ENCODE peak calls at places on chromosomes 11 and 22, in five cellular contexts. One of them, this sample, is unnamed.

GRCh38 chr11:69541501-69542313 is 60.2 kb downstream of the LINC01488 start:
- DNase-seq in body of pancreas: no peak
- DNase-seq in HCT116: no peak
- DNase-seq in PC-3: peak; percentile 18
- DNase-seq in AG04450: no peak
- DNase-seq in this sample: no peak

GRCh38 chr22:17777005-17777716 is 2.9 kb upstream of the BID start:
- DNase-seq in body of pancreas: no peak
- DNase-seq in AG04450: no peak
- DNase-seq in PC-3: no peak
- DNase-seq in HCT116: no peak
- DNase-seq in this sample: no peak

GRCh38 chr11:75345455-75346224 is 5.8 kb downstream of the ARRB1 start:
- DNase-seq in AG04450: no peak
- DNase-seq in body of pancreas: no peak
- DNase-seq in HCT116: no peak
- DNase-seq in PC-3: no peak
- DNase-seq in this sample: no peak

GRCh38 chr11:22666700-22667439 is 459 bp downstream of the GAS2 start:
- DNase-seq in AG04450: no peak
- DNase-seq in PC-3: no peak
- DNase-seq in HCT116: no peak
- DNase-seq in body of pancreas: peak; percentile 72
- DNase-seq in this sample: peak; percentile 61

GRCh38 chr11:69832561-69833413 is 13.6 kb upstream of the FGF3 start:
- DNase-seq in HCT116: no peak
- DNase-seq in AG04450: no peak
- DNase-seq in PC-3: no peak
- DNase-seq in body of pancreas: no peak
- DNase-seq in this sample: no peak

GRCh38 chr11:8060801-8061554 is 20.0 kb upstream of the TUB start:
- DNase-seq in PC-3: no peak
- DNase-seq in HCT116: no peak
- DNase-seq in body of pancreas: no peak
- DNase-seq in AG04450: peak; percentile 46
- DNase-seq in this sample: no peak

GRCh38 chr11:46472662-46472994 is 81.1 kb upstream of the CHRM4 start:
- DNase-seq in PC-3: peak; percentile 23
- DNase-seq in AG04450: no peak
- DNase-seq in HCT116: peak; percentile 12
- DNase-seq in body of pancreas: peak; percentile 29
- DNase-seq in this sample: no peak

GRCh38 chr22:47173535-47174021 is 411.1 kb downstream of the TBC1D22A start:
- DNase-seq in AG04450: no peak
- DNase-seq in HCT116: no peak
- DNase-seq in PC-3: no peak
- DNase-seq in body of pancreas: peak; percentile 8
- DNase-seq in this sample: no peak

GRCh38 chr11:35079581-35079980 is 59.4 kb upstream of the CD44 start:
- DNase-seq in body of pancreas: no peak
- DNase-seq in PC-3: no peak
- DNase-seq in AG04450: no peak
- DNase-seq in HCT116: no peak
- DNase-seq in this sample: no peak

GRCh38 chr11:126359431-126360048 is 4.1 kb downstream of the ST3GAL4 start:
- DNase-seq in body of pancreas: peak; percentile 30
- DNase-seq in PC-3: no peak
- DNase-seq in HCT116: no peak
- DNase-seq in AG04450: no peak
- DNase-seq in this sample: peak; percentile 93

GRCh38 chr11:90220391-90220790 is 2.5 kb downstream of the CHORDC1 start:
- DNase-seq in HCT116: no peak
- DNase-seq in PC-3: peak; percentile 76
- DNase-seq in body of pancreas: no peak
- DNase-seq in AG04450: no peak
- DNase-seq in this sample: no peak

GRCh38 chr11:3969613-3970012 is 114.1 kb downstream of the STIM1 start:
- DNase-seq in HCT116: no peak
- DNase-seq in AG04450: no peak
- DNase-seq in PC-3: no peak
- DNase-seq in body of pancreas: no peak
- DNase-seq in this sample: no peak

GRCh38 chr22:43277987-43278601 is 65.1 kb downstream of the SCUBE1 start:
- DNase-seq in AG04450: no peak
- DNase-seq in HCT116: no peak
- DNase-seq in PC-3: peak; percentile 16
- DNase-seq in body of pancreas: no peak
- DNase-seq in this sample: no peak

GRCh38 chr22:41206719-41207118 is 1.6 kb downstream of the L3MBTL2 start:
- DNase-seq in AG04450: no peak
- DNase-seq in HCT116: no peak
- DNase-seq in body of pancreas: no peak
- DNase-seq in PC-3: no peak
- DNase-seq in this sample: no peak

DNA sequence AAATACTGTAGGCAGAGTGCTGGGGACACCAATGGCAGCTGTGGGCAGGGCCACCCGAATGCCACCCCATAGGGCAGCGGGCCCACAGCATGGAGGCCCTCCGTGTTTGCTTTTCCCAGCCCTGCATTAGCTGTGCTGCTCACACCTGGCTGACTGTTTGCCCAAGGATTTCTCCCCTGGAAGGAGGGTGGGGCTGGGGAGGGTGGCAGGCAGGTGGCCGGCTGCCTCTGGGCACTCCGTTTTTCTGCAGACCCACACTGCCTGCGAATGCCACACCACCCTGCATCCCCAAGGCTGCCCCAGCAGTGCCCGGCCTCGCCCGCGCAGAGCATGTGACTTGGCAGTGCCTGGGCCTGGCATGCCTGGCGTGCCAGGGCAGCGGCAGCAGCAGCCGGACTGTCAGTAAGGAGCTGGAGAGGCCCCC is 19.6 kb downstream of the DAGLA start:
- DNase-seq in PC-3: peak; percentile 82
- DNase-seq in body of pancreas: peak; percentile 76
- DNase-seq in AG04450: no peak
- DNase-seq in HCT116: no peak
- DNase-seq in this sample: peak; percentile 84
- H3K27ac ChIP-seq in PC-3: peak overlapping the region; percentile 92
- H3K27ac ChIP-seq in body of pancreas: peak overlapping the region; percentile 80
- H3K27ac ChIP-seq in AG04450: no peak overlapping the region
- H3K27ac ChIP-seq in HCT116: peak overlapping the region; percentile 52
- H3K27ac ChIP-seq in this sample: peak overlapping the region; percentile 50

GRCh38 chr11:122779047-122779629 is 59.2 kb upstream of the CRTAM start:
- DNase-seq in PC-3: no peak
- DNase-seq in HCT116: no peak
- DNase-seq in AG04450: no peak
- DNase-seq in body of pancreas: no peak
- DNase-seq in this sample: no peak
- H3K4me3 ChIP-seq in PC-3: no peak overlapping the region
- H3K4me3 ChIP-seq in HCT116: no peak overlapping the region
- H3K4me3 ChIP-seq in AG04450: no peak overlapping the region
- H3K4me3 ChIP-seq in body of pancreas: no peak overlapping the region
- H3K4me3 ChIP-seq in this sample: no peak overlapping the region

GRCh38 chr11:61955416-61956135 is 5.4 kb downstream of the BEST1 start:
- DNase-seq in AG04450: no peak
- DNase-seq in HCT116: no peak
- DNase-seq in body of pancreas: no peak
- DNase-seq in PC-3: no peak
- DNase-seq in this sample: peak; percentile 57

GRCh38 chr11:61954106-61955030 is 4.2 kb downstream of the BEST1 start:
- DNase-seq in PC-3: no peak
- DNase-seq in HCT116: no peak
- DNase-seq in AG04450: no peak
- DNase-seq in body of pancreas: no peak
- DNase-seq in this sample: no peak

GRCh38 chr11:61956191-61957027 is 6.3 kb downstream of the BEST1 start:
- DNase-seq in AG04450: no peak
- DNase-seq in HCT116: no peak
- DNase-seq in PC-3: no peak
- DNase-seq in body of pancreas: peak; percentile 9
- DNase-seq in this sample: no peak

GRCh38 chr11:61952882-61953281 is 2.7 kb downstream of the BEST1 start:
- DNase-seq in AG04450: no peak
- DNase-seq in HCT116: no peak
- DNase-seq in body of pancreas: no peak
- DNase-seq in PC-3: no peak
- DNase-seq in this sample: no peak

GRCh38 chr11:61955031-61955415 is 4.9 kb downstream of the BEST1 start:
- DNase-seq in HCT116: no peak
- DNase-seq in PC-3: no peak
- DNase-seq in body of pancreas: no peak
- DNase-seq in AG04450: no peak
- DNase-seq in this sample: peak; percentile 88
- H3K27ac ChIP-seq in HCT116: no peak overlapping the region
- H3K27ac ChIP-seq in PC-3: no peak overlapping the region
- H3K27ac ChIP-seq in body of pancreas: peak overlapping the region; percentile 28
- H3K27ac ChIP-seq in AG04450: peak overlapping the region; percentile 77
- H3K27ac ChIP-seq in this sample: peak overlapping the region; percentile 42

DNA sequence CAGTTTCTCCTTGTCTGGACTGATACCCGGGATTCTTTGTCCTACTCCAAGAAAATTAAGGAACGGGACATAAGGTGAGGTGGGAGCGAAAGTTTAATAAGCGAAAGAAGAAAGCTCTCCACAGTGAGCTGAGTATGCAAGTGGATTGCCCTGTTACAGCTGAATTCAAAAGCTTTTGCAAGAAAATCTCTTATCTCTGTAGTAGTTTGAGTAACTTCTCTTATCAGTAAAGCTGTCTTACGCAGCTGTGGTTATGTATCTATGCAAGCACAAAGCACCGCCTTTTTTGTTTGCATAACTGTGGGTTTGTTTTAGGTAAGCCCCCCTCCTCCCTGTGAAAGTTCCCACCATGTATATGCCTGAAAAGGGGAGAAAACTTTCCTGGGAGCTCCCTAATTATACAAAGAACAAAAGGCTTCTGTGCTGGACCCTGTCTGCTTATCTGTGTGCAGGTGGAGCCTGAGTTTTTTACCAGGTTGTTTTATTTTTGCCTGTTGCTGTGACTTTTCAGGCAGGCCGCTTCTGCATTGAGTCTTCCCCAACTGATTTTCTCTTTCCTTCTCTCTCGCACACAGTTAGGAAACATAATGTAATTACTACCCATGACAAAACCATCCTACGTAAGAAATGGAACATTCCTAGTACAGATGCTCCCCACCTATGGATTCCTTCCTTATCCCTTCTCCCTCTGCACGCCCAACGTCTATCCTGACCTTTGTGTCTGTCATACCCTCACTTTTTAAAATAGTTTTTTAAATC is 826 bp upstream of the PLAAT5 start:
- DNase-seq in PC-3: no peak
- DNase-seq in AG04450: no peak
- DNase-seq in body of pancreas: peak; percentile 46
- DNase-seq in HCT116: no peak
- DNase-seq in this sample: no peak
- H3K4me3 ChIP-seq in PC-3: no peak overlapping the region
- H3K4me3 ChIP-seq in AG04450: no peak overlapping the region
- H3K4me3 ChIP-seq in body of pancreas: peak overlapping the region; percentile 39
- H3K4me3 ChIP-seq in HCT116: no peak overlapping the region
- H3K4me3 ChIP-seq in this sample: peak overlapping the region; percentile 79

GRCh38 chr11:9710223-9710622 is 46.3 kb downstream of the SWAP70 start:
- DNase-seq in HCT116: no peak
- DNase-seq in PC-3: no peak
- DNase-seq in body of pancreas: no peak
- DNase-seq in AG04450: no peak
- DNase-seq in this sample: no peak
- H3K27ac ChIP-seq in HCT116: no peak overlapping the region
- H3K27ac ChIP-seq in PC-3: no peak overlapping the region
- H3K27ac ChIP-seq in body of pancreas: peak overlapping the region; percentile 19
- H3K27ac ChIP-seq in AG04450: no peak overlapping the region
- H3K27ac ChIP-seq in this sample: no peak overlapping the region

GRCh38 chr22:39091136-39092081 is 5.6 kb upstream of the APOBEC3H start:
- DNase-seq in body of pancreas: no peak
- DNase-seq in HCT116: no peak
- DNase-seq in AG04450: no peak
- DNase-seq in PC-3: no peak
- DNase-seq in this sample: no peak
- H3K4me3 ChIP-seq in body of pancreas: no peak overlapping the region
- H3K4me3 ChIP-seq in HCT116: no peak overlapping the region
- H3K4me3 ChIP-seq in AG04450: no peak overlapping the region
- H3K4me3 ChIP-seq in PC-3: no peak overlapping the region
- H3K4me3 ChIP-seq in this sample: no peak overlapping the region

This sample was measured in right cardiac atrium.